ENCODE peak calls at places on chromosomes 2 and 18, in six cellular contexts. L is endodermal cell, Z is left ventricle myocardium inferior, F is K562, N is colonic mucosa, X is HCT116. I is an unnamed sample.

GRCh38 chr18:26649193-26649543 is 100.8 kb upstream of the KCTD1 start:
- DNase-seq in F (no peak), X (no peak), N (no peak), Z (no peak), L (peak), I (no peak)

GRCh38 chr2:220224711-220225519 is 597.5 kb downstream of the SLC4A3 start:
- DNase-seq in N (no peak), L (no peak), Z (no peak), X (no peak), F (no peak), I (peak)

GRCh38 chr18:361941-362913 is 94.4 kb upstream of the THOC1 start:
- DNase-seq in Z (no peak), F (no peak), X (no peak), L (no peak), N (no peak), I (peak)

GRCh38 chr18:59459352-59460059 is 100.4 kb upstream of the LMAN1 start:
- DNase-seq in X (peak), F (peak), L (no peak), N (no peak), Z (no peak), I (peak)

GRCh38 chr2:24824966-24825882 is 32.0 kb downstream of the CENPO start:
- DNase-seq in F (peak), L (peak), N (peak), Z (no peak), X (peak), I (no peak)

GRCh38 chr2:163182764-163183354 is 344.3 kb upstream of the KCNH7 start:
- DNase-seq in L (no peak), N (no peak), F (peak), X (no peak), Z (no peak), I (no peak)

GRCh38 chr2:28753043-28753683 is 1.5 kb downstream of the PPP1CB start:
- DNase-seq in Z (peak), F (peak), N (peak), L (peak), X (peak), I (peak)

GRCh38 chr18:55265916-55266488 is 306.7 kb upstream of the CCDC68 start:
- DNase-seq in N (no peak), Z (no peak), X (no peak), F (no peak), L (no peak), I (no peak)

GRCh38 chr18:62438876-62439275 is 83.9 kb upstream of the ZCCHC2 start:
- DNase-seq in F (no peak), X (no peak), N (no peak), Z (no peak), L (no peak), I (no peak)

GRCh38 chr2:85751300-85751575 is 2.6 kb upstream of the ATOH8 start:
- DNase-seq in L (no peak), N (no peak), X (no peak), F (no peak), Z (no peak), I (no peak)

GRCh38 chr2:215849771-215850170 is 163.6 kb downstream of the MREG start:
- DNase-seq in F (no peak), N (no peak), L (no peak), Z (no peak), X (no peak), I (no peak)

GRCh38 chr2:215848146-215848545 is 165.2 kb downstream of the MREG start:
- DNase-seq in X (no peak), N (no peak), L (no peak), F (no peak), Z (no peak), I (no peak)

GRCh38 chr2:215847056-215847455 is 166.3 kb downstream of the MREG start:
- DNase-seq in X (no peak), N (no peak), F (no peak), Z (peak), L (no peak), I (no peak)

GRCh38 chr2:215847718-215848117 is 165.6 kb downstream of the MREG start:
- DNase-seq in F (no peak), N (no peak), Z (no peak), L (no peak), X (no peak), I (no peak)

DNA sequence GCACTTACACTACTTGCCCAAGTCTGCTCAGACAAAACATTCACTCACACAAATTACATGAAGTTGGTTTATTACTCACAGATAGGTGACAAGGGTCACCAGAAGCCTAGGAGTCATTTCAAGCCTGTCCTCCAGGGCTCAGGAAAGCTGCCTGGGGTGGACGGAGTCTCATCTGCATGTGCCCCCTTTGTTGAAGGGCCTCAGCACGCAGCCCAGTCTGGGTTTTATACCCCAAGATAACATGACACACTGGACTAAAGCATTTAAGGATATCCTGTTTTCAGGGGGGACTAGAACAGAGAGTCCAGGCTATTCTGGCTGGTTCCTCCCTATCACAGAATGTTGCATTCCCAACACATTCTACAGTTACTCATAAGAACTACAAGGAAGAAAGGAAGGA is 164.7 kb downstream of the MREG start:
- DNase-seq in N (no peak), X (no peak), L (no peak), F (no peak), Z (no peak), I (no peak)
- H3K27ac ChIP-seq in N (no peak), X (no peak), L (no peak), F (no peak), Z (peak), I (no peak)

DNA sequence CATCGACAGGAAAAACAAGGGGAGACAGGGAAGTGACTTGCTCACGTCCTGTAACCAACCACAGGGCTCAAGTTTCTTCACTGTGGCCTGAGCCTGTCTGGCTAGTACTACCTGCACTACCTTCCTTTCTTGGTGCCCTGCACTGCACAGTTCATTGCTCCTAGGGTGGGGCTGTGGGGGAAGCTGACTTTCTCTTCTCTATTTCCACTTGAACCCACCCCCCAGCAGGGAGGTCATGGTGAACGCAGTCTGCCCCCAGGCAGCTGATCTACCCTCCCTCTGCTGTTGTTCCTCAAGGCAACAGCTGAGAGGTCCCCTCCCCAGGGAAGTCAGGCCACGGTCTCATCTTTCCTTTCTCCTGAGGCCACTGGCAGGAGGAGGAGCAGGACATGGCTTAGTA is 532.1 kb downstream of the SOX11 start:
- DNase-seq in Z (no peak), X (no peak), L (no peak), F (no peak), N (no peak), I (peak)
- H3K27ac ChIP-seq in Z (no peak), X (no peak), L (no peak), F (no peak), N (no peak), I (peak)

GRCh38 chr18:9750112-9750511 is 42.0 kb downstream of the RAB31 start:
- DNase-seq in N (no peak), Z (no peak), L (peak), F (no peak), X (no peak), I (peak)
- H3K27ac ChIP-seq in N (no peak), Z (no peak), L (no peak), F (no peak), X (no peak), I (no peak)

DNA sequence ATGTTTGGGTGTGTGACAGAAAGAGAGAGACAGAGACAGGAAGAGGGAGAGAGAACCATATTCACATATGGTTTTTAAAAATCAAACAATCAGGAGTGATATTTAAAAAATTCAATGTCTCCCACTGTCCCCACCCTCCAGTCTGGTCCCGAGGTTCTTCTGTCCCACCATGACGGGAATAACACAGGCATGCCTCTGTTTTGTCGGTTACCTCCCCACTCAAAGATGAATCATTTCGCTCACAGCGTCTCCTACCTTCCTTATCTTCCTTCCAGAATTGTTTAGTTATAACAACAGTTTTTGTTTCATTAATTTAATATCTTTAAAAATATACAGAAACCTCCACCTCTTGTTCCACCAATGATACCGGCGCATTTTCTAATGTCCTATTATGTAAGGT is 113.0 kb downstream of the KCNF1 start:
- DNase-seq in Z (no peak), N (no peak), L (peak), X (no peak), F (no peak), I (no peak)
- H3K27ac ChIP-seq in Z (no peak), N (no peak), L (no peak), X (no peak), F (no peak), I (no peak)

GRCh38 chr2:43328157-43328556 is 101.8 kb upstream of the ZFP36L2 start:
- DNase-seq in Z (no peak), N (no peak), X (no peak), L (no peak), F (no peak), I (no peak)

GRCh38 chr2:43332653-43333052 is 106.2 kb upstream of the ZFP36L2 start:
- DNase-seq in X (no peak), L (no peak), N (peak), F (no peak), Z (no peak), I (no peak)

GRCh38 chr2:43331428-43331827 is 105.0 kb upstream of the ZFP36L2 start:
- DNase-seq in F (peak), X (no peak), Z (no peak), L (no peak), N (peak), I (no peak)

GRCh38 chr2:43327119-43327518 is 100.7 kb upstream of the ZFP36L2 start:
- DNase-seq in N (no peak), X (no peak), Z (no peak), L (no peak), F (no peak), I (no peak)

DNA sequence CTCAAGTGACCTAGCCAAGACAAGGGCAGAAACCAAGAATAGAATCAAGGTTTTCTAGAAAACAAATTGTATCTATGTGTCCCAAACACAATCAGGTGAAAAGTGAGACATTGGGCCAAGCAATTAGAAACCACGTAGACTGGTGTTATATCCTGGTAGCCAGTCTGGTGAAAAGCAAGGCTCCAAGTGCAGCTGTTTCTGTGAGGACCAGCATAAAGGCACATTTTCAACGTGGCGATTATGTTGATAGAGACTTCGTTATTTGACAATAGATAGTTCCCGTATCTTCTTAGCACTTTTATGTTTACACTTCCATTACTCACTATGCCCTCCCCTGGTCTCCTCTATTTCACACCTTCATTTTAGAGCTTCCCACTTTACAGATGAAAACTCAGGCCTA is 103.2 kb upstream of the ZFP36L2 start:
- DNase-seq in X (no peak), Z (no peak), N (no peak), F (no peak), L (no peak), I (no peak)
- H3K27ac ChIP-seq in X (no peak), Z (peak), N (no peak), F (no peak), L (no peak), I (no peak)

GRCh38 chr2:234496442-234496834 is 443 bp downstream of the ARL4C start:
- DNase-seq in X (no peak), N (peak), L (peak), Z (no peak), F (peak), I (peak)
- H3K27ac ChIP-seq in X (peak), N (peak), L (peak), Z (peak), F (no peak), I (peak)

GRCh38 chr2:241904791-241905710 is 35.5 kb downstream of the RTP5 start:
- DNase-seq in X (no peak), Z (no peak), N (no peak), L (peak), F (no peak), I (peak)

GRCh38 chr2:241909769-241910168 is 40.2 kb downstream of the RTP5 start:
- DNase-seq in L (peak), N (no peak), Z (no peak), X (no peak), F (no peak), I (peak)

GRCh38 chr2:241905716-241906376 is 36.3 kb downstream of the RTP5 start:
- DNase-seq in N (no peak), L (no peak), Z (no peak), F (no peak), X (no peak), I (no peak)

GRCh38 chr2:241908686-241909420 is 39.3 kb downstream of the RTP5 start:
- DNase-seq in L (peak), F (no peak), N (no peak), X (no peak), Z (no peak), I (no peak)

DNA sequence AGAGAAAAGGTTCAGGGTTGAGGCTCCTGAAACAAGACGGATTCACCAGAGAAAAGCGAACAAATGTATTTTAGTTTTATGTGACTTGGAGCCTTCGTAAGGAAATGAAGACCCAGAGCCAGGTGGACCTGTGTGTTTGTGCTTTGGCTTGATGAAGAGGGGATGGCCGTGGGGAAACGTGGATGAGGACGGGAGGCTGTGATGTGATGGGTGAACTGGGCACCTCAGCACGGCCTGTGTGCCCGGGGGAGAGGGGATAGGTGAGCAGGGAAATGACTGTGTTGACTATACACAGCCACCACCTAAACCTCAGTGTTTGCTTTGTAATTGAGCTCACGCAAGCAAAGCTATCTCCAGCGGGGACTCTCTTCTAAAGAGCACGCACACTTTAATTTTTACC is 37.6 kb downstream of the RTP5 start:
- DNase-seq in L (no peak), Z (no peak), N (no peak), F (no peak), X (no peak), I (peak)
- H3K27ac ChIP-seq in L (no peak), Z (no peak), N (no peak), F (no peak), X (no peak), I (no peak)

GRCh38 chr2:71882236-71882946 is 265.3 kb downstream of the CYP26B1 start:
- DNase-seq in F (no peak), L (peak), N (no peak), X (no peak), Z (no peak), I (no peak)

GRCh38 chr2:71880287-71880686 is 267.4 kb downstream of the CYP26B1 start:
- DNase-seq in X (no peak), F (no peak), Z (no peak), L (no peak), N (no peak), I (no peak)

GRCh38 chr2:71879509-71880184 is 268.0 kb downstream of the CYP26B1 start:
- DNase-seq in F (no peak), L (peak), N (no peak), X (no peak), Z (no peak), I (no peak)

GRCh38 chr2:71882949-71883472 is 264.7 kb downstream of the CYP26B1 start:
- DNase-seq in Z (peak), X (peak), F (peak), N (peak), L (peak), I (peak)

DNA sequence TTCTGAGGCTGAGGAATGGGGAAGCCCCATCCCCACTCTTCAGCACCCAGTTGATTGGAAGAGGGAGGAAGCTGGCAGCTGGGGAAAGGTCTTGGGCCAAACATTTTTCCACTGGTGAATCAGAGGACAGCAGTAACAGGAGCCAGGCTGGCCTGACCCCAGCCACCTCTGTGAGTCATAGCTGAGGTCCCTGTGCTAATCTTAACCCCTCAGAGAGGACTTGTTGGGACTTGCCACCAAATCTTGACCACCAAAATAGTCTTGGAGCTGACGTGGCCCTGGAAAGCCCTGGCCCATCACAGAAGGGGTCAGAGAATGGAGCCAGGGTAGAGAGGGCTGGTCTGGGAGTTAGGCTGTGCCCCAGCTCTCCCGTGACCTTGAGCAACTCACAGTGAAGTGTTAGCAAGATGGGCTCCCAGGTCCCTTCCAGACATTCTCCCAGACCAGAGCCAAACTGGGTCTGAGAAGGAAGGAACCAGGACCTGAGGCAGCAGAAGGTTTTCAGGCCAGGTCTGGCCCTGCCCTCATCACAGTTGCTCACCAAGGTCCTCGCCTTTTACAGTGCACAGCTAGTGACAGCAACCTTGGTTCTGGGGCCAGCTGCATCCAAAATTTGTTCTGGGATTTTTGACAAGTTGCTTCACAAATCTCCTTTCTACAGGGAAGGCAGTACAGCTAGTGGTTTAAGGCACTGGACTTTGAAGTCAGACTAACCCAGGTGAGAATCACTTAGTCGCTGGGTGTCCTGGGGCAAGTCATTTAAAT is 266.6 kb downstream of the CYP26B1 start:
- DNase-seq in Z (peak), X (peak), F (peak), L (peak), N (peak), I (peak)
- H3K27ac ChIP-seq in Z (no peak), X (peak), F (no peak), L (no peak), N (no peak), I (no peak)

I was measured in PC-9.